ENCODE peak calls at places on chromosomes 3 and 15, in five cellular contexts. A, Y, O, H and L are unnamed samples.

GRCh38 chr15:75835990-75836952 is 7.0 kb upstream of the UBE2Q2 start:
- DNase-seq in A (no peak), H (no peak), Y (no peak), O (no peak), L (no peak)

GRCh38 chr15:53530762-53531161 is 228.7 kb downstream of the WDR72 start:
- DNase-seq in O (no peak), Y (no peak), A (no peak), H (no peak), L (no peak)

GRCh38 chr15:58302832-58303231 is 129.0 kb upstream of the LIPC start:
- DNase-seq in O (no peak), Y (no peak), A (no peak), H (no peak), L (no peak)

GRCh38 chr3:71463622-71464021 is 119.9 kb downstream of the FOXP1 start:
- DNase-seq in H (no peak), A (no peak), Y (no peak), O (no peak), L (peak)

GRCh38 chr3:197833930-197834715 is 43.1 kb downstream of the LRCH3 start:
- DNase-seq in Y (no peak), A (no peak), H (no peak), O (no peak), L (no peak)

GRCh38 chr3:71803248-71803647 is 18.3 kb upstream of the PROK2 start:
- DNase-seq in A (no peak), O (no peak), Y (no peak), H (no peak), L (no peak)

GRCh38 chr3:113377158-113377557 is 64.1 kb downstream of the CFAP44 start:
- DNase-seq in O (no peak), Y (no peak), H (no peak), A (no peak), L (no peak)

GRCh38 chr3:113271594-113272368 is 60.4 kb downstream of the BOC start:
- DNase-seq in A (no peak), O (no peak), H (no peak), Y (no peak), L (no peak)

GRCh38 chr3:113210608-113211369 is 568 bp upstream of the BOC start:
- DNase-seq in H (no peak), O (no peak), A (no peak), Y (no peak), L (no peak)

GRCh38 chr3:73469331-73469730 is 155.4 kb downstream of the PDZRN3 start:
- DNase-seq in Y (no peak), H (no peak), A (no peak), O (peak), L (no peak)

GRCh38 chr15:100005013-100005412 is 271.8 kb upstream of the LYSMD4 start:
- DNase-seq in O (peak), A (no peak), H (no peak), Y (no peak), L (no peak)

GRCh38 chr15:98858610-98859023 is 149.0 kb downstream of the PGPEP1L start:
- DNase-seq in Y (no peak), A (no peak), H (no peak), O (no peak), L (no peak)

GRCh38 chr15:69854521-69855171 is 243.1 kb downstream of the TLE3 start:
- DNase-seq in O (peak), Y (no peak), H (no peak), A (no peak), L (peak)